ENCODE peak calls at places on chromosomes 1 and 21, in six cellular contexts. One of them, this sample, is unnamed.

GRCh38 chr1:245090491-245091090 is 64.2 kb upstream of the KIF26B start:
- DNase-seq in HTR-8/SVneo: no peak
- DNase-seq in brain microvascular endothelial cell: no peak
- DNase-seq in glomerular endothelial cell: no peak
- DNase-seq in naive thymus-derived CD4-positive, alpha-beta T cell: no peak
- DNase-seq in pancreas: no peak
- DNase-seq in this sample: no peak

GRCh38 chr1:64527191-64527590 is 57.3 kb downstream of the CACHD1 start:
- DNase-seq in HTR-8/SVneo: no peak
- DNase-seq in brain microvascular endothelial cell: no peak
- DNase-seq in glomerular endothelial cell: no peak
- DNase-seq in naive thymus-derived CD4-positive, alpha-beta T cell: no peak
- DNase-seq in pancreas: no peak
- DNase-seq in this sample: no peak

GRCh38 chr1:25504706-25505560 is 38.5 kb upstream of the LDLRAP1 start:
- DNase-seq in HTR-8/SVneo: no peak
- DNase-seq in brain microvascular endothelial cell: peak
- DNase-seq in glomerular endothelial cell: no peak
- DNase-seq in naive thymus-derived CD4-positive, alpha-beta T cell: no peak
- DNase-seq in pancreas: no peak
- DNase-seq in this sample: no peak

GRCh38 chr1:245797592-245798366 is 643.0 kb downstream of the KIF26B start:
- DNase-seq in HTR-8/SVneo: no peak
- DNase-seq in brain microvascular endothelial cell: peak
- DNase-seq in glomerular endothelial cell: no peak
- DNase-seq in naive thymus-derived CD4-positive, alpha-beta T cell: no peak
- DNase-seq in pancreas: no peak
- DNase-seq in this sample: no peak

GRCh38 chr1:8092603-8093141 is 66.6 kb upstream of the ERRFI1 start:
- DNase-seq in HTR-8/SVneo: no peak
- DNase-seq in brain microvascular endothelial cell: no peak
- DNase-seq in glomerular endothelial cell: no peak
- DNase-seq in naive thymus-derived CD4-positive, alpha-beta T cell: no peak
- DNase-seq in pancreas: no peak
- DNase-seq in this sample: no peak

GRCh38 chr1:228059536-228060457 is 22.7 kb upstream of the ARF1 start:
- DNase-seq in HTR-8/SVneo: no peak
- DNase-seq in brain microvascular endothelial cell: no peak
- DNase-seq in glomerular endothelial cell: no peak
- DNase-seq in naive thymus-derived CD4-positive, alpha-beta T cell: no peak
- DNase-seq in pancreas: peak
- DNase-seq in this sample: peak

GRCh38 chr21:44477131-44477530 is 21.8 kb downstream of the LRRC3 start:
- DNase-seq in HTR-8/SVneo: no peak
- DNase-seq in brain microvascular endothelial cell: no peak
- DNase-seq in glomerular endothelial cell: no peak
- DNase-seq in naive thymus-derived CD4-positive, alpha-beta T cell: no peak
- DNase-seq in pancreas: no peak
- DNase-seq in this sample: no peak

GRCh38 chr21:38474124-38474523 is 24.2 kb downstream of the ERG start:
- DNase-seq in HTR-8/SVneo: no peak
- DNase-seq in brain microvascular endothelial cell: no peak
- DNase-seq in glomerular endothelial cell: no peak
- DNase-seq in naive thymus-derived CD4-positive, alpha-beta T cell: no peak
- DNase-seq in pancreas: no peak
- DNase-seq in this sample: no peak

GRCh38 chr21:46082638-46083270 is 15.2 kb upstream of the COL6A2 start:
- DNase-seq in HTR-8/SVneo: no peak
- DNase-seq in brain microvascular endothelial cell: no peak
- DNase-seq in glomerular endothelial cell: no peak
- DNase-seq in naive thymus-derived CD4-positive, alpha-beta T cell: no peak
- DNase-seq in pancreas: no peak
- DNase-seq in this sample: no peak

GRCh38 chr1:7373936-7374760 is 396.9 kb upstream of the VAMP3 start:
- DNase-seq in HTR-8/SVneo: no peak
- DNase-seq in brain microvascular endothelial cell: no peak
- DNase-seq in glomerular endothelial cell: no peak
- DNase-seq in naive thymus-derived CD4-positive, alpha-beta T cell: no peak
- DNase-seq in pancreas: no peak
- DNase-seq in this sample: no peak

GRCh38 chr1:29672955-29673507 is 436.7 kb downstream of the PTPRU start:
- DNase-seq in HTR-8/SVneo: no peak
- DNase-seq in brain microvascular endothelial cell: no peak
- DNase-seq in glomerular endothelial cell: no peak
- DNase-seq in naive thymus-derived CD4-positive, alpha-beta T cell: no peak
- DNase-seq in pancreas: no peak
- DNase-seq in this sample: no peak

GRCh38 chr1:31643976-31644559 is 608 bp downstream of the PEF1 start:
- DNase-seq in HTR-8/SVneo: no peak
- DNase-seq in brain microvascular endothelial cell: no peak
- DNase-seq in glomerular endothelial cell: no peak
- DNase-seq in naive thymus-derived CD4-positive, alpha-beta T cell: no peak
- DNase-seq in pancreas: no peak
- DNase-seq in this sample: no peak

GRCh38 chr1:43853161-43853921 is 80.3 kb upstream of the ARTN start:
- DNase-seq in HTR-8/SVneo: no peak
- DNase-seq in brain microvascular endothelial cell: no peak
- DNase-seq in glomerular endothelial cell: peak
- DNase-seq in naive thymus-derived CD4-positive, alpha-beta T cell: peak
- DNase-seq in pancreas: peak
- DNase-seq in this sample: peak

GRCh38 chr21:45284456-45284741 is 3.3 kb downstream of the POFUT2 start:
- DNase-seq in HTR-8/SVneo: no peak
- DNase-seq in brain microvascular endothelial cell: no peak
- DNase-seq in glomerular endothelial cell: no peak
- DNase-seq in naive thymus-derived CD4-positive, alpha-beta T cell: no peak
- DNase-seq in pancreas: no peak
- DNase-seq in this sample: no peak

GRCh38 chr1:177209357-177209756 is 38.6 kb downstream of the BRINP2 start:
- DNase-seq in HTR-8/SVneo: peak
- DNase-seq in brain microvascular endothelial cell: peak
- DNase-seq in glomerular endothelial cell: no peak
- DNase-seq in naive thymus-derived CD4-positive, alpha-beta T cell: no peak
- DNase-seq in pancreas: peak
- DNase-seq in this sample: no peak

GRCh38 chr1:201444792-201445191 is 23.3 kb upstream of the TNNI1 start:
- DNase-seq in HTR-8/SVneo: no peak
- DNase-seq in brain microvascular endothelial cell: peak
- DNase-seq in glomerular endothelial cell: no peak
- DNase-seq in naive thymus-derived CD4-positive, alpha-beta T cell: no peak
- DNase-seq in pancreas: no peak
- DNase-seq in this sample: no peak

GRCh38 chr1:115705085-115706008 is 63.2 kb downstream of the CASQ2 start:
- DNase-seq in HTR-8/SVneo: no peak
- DNase-seq in brain microvascular endothelial cell: no peak
- DNase-seq in glomerular endothelial cell: no peak
- DNase-seq in naive thymus-derived CD4-positive, alpha-beta T cell: no peak
- DNase-seq in pancreas: no peak
- DNase-seq in this sample: peak

GRCh38 chr1:228015276-228016180 is 8.7 kb downstream of the WNT3A start:
- DNase-seq in HTR-8/SVneo: peak
- DNase-seq in brain microvascular endothelial cell: peak
- DNase-seq in glomerular endothelial cell: no peak
- DNase-seq in naive thymus-derived CD4-positive, alpha-beta T cell: peak
- DNase-seq in pancreas: no peak
- DNase-seq in this sample: no peak

GRCh38 chr1:153375511-153375910 is at the start of gene S100A12:
- DNase-seq in HTR-8/SVneo: peak
- DNase-seq in brain microvascular endothelial cell: peak
- DNase-seq in glomerular endothelial cell: no peak
- DNase-seq in naive thymus-derived CD4-positive, alpha-beta T cell: no peak
- DNase-seq in pancreas: no peak
- DNase-seq in this sample: peak